ENCODE peak calls at places on chromosomes 6 and 20, in ten cellular contexts. I, F, L, Y, V, S, P, W, G and R are unnamed samples.

GRCh38 chr6:33440649-33441309 is 13.6 kb upstream of the ZBTB9 start:
- DNase-seq in I (no peak), F (no peak), L (no peak), Y (no peak), V (no peak), S (no peak), P (no peak), W (peak; percentile 9), G (no peak), R (no peak)

GRCh38 chr6:137520520-137520919 is 26.3 kb upstream of the OLIG3 start:
- DNase-seq in I (no peak), F (no peak), L (no peak), Y (no peak), V (no peak), S (no peak), P (no peak), W (no peak), G (no peak), R (no peak)

GRCh38 chr6:157648561-157648960 is 174.5 kb upstream of the SNX9 start:
- DNase-seq in I (peak; percentile 91), F (no peak), L (peak; percentile 24), Y (no peak), V (no peak), S (peak; percentile 51), P (no peak), W (no peak), G (no peak), R (no peak)

GRCh38 chr6:119148102-119148824 is 69.8 kb upstream of the FAM184A start:
- DNase-seq in I (peak; percentile 77), F (no peak), L (peak; percentile 90), Y (no peak), V (no peak), S (peak; percentile 82), P (peak; percentile 60), W (peak; percentile 42), G (peak; percentile 28), R (peak; percentile 46)

GRCh38 chr6:36598739-36599318 is 4.7 kb downstream of the SRSF3 start:
- DNase-seq in I (no peak), F (no peak), L (no peak), Y (no peak), V (no peak), S (no peak), P (no peak), W (no peak), G (no peak), R (no peak)

GRCh38 chr6:44254957-44255808 is 2.1 kb downstream of the SLC35B2 start:
- DNase-seq in I (no peak), F (no peak), L (no peak), Y (peak; percentile 63), V (no peak), S (peak; percentile 51), P (peak; percentile 55), W (no peak), G (no peak), R (no peak)

GRCh38 chr6:42279966-42280629 is 62.4 kb upstream of the MRPS10 start:
- DNase-seq in I (peak; percentile 34), F (no peak), L (peak; percentile 19), Y (peak; percentile 63), V (no peak), S (peak; percentile 89), P (no peak), W (no peak), G (no peak), R (no peak)

GRCh38 chr6:15877245-15877644 is 214.4 kb upstream of the DTNBP1 start:
- DNase-seq in I (no peak), F (no peak), L (no peak), Y (no peak), V (no peak), S (no peak), P (no peak), W (no peak), G (no peak), R (no peak)

GRCh38 chr6:145138469-145139185 is 596.7 kb downstream of the EPM2A start:
- DNase-seq in I (no peak), F (no peak), L (no peak), Y (no peak), V (no peak), S (no peak), P (no peak), W (no peak), G (no peak), R (no peak)

GRCh38 chr20:3102575-3103368 is 18.2 kb upstream of the AVP start:
- DNase-seq in I (no peak), F (no peak), L (no peak), Y (no peak), V (no peak), S (no peak), P (no peak), W (no peak), G (no peak), R (no peak)

GRCh38 chr20:60516442-60516841 is 558.2 kb downstream of the CDH26 start:
- DNase-seq in I (no peak), F (no peak), L (no peak), Y (no peak), V (no peak), S (no peak), P (no peak), W (no peak), G (no peak), R (no peak)

GRCh38 chr6:106177786-106178185 is 91.7 kb downstream of the PRDM1 start:
- DNase-seq in I (no peak), F (no peak), L (no peak), Y (no peak), V (no peak), S (no peak), P (no peak), W (no peak), G (no peak), R (no peak)

GRCh38 chr6:44131880-44132279 is 4.5 kb downstream of the TMEM63B start:
- DNase-seq in I (no peak), F (no peak), L (no peak), Y (no peak), V (no peak), S (no peak), P (no peak), W (no peak), G (no peak), R (no peak)

GRCh38 chr6:30787954-30788353 is 43.6 kb upstream of the IER3 start:
- DNase-seq in I (no peak), F (no peak), L (peak; percentile 76), Y (no peak), V (no peak), S (peak; percentile 78), P (no peak), W (no peak), G (peak; percentile 36), R (no peak)

GRCh38 chr6:12233693-12234551 is 56.2 kb upstream of the EDN1 start:
- DNase-seq in I (peak; percentile 83), F (no peak), L (peak; percentile 88), Y (no peak), V (peak; percentile 15), S (peak; percentile 81), P (peak; percentile 84), W (peak; percentile 18), G (no peak), R (no peak)

GRCh38 chr6:125942677-125943527 is 13.7 kb upstream of the HINT3 start:
- DNase-seq in I (peak; percentile 89), F (no peak), L (no peak), Y (no peak), V (no peak), S (peak; percentile 77), P (no peak), W (no peak), G (no peak), R (no peak)

GRCh38 chr20:25076731-25077609 is 5.0 kb downstream of the VSX1 start:
- DNase-seq in I (peak; percentile 70), F (no peak), L (no peak), Y (peak; percentile 57), V (no peak), S (peak; percentile 86), P (peak; percentile 41), W (no peak), G (no peak), R (no peak)

GRCh38 chr6:152897807-152898399 is 84.9 kb downstream of the FBXO5 start:
- DNase-seq in I (peak; percentile 70), F (peak; percentile 89), L (peak; percentile 48), Y (peak; percentile 83), V (peak; percentile 38), S (peak; percentile 79), P (peak; percentile 67), W (peak; percentile 59), G (peak; percentile 67), R (no peak)

GRCh38 chr6:117548797-117549301 is 53.5 kb downstream of the GOPC start:
- DNase-seq in I (peak; percentile 70), F (no peak), L (peak; percentile 87), Y (no peak), V (no peak), S (peak; percentile 35), P (peak; percentile 37), W (no peak), G (no peak), R (no peak)

GRCh38 chr6:56657364-56657763 is 14.7 kb upstream of the DST start:
- DNase-seq in I (no peak), F (no peak), L (no peak), Y (no peak), V (no peak), S (no peak), P (no peak), W (no peak), G (no peak), R (no peak)
- TF ChIP-seq CTCF in I (no peak), F (no peak), L (no peak), Y (no peak), V (no peak), S (no peak), P (no peak), W (no peak), G (no peak), R (no peak)

GRCh38 chr6:3133515-3133914 is 15.0 kb downstream of the BPHL start:
- DNase-seq in I (no peak), F (no peak), L (no peak), Y (no peak), V (no peak), S (no peak), P (no peak), W (no peak), G (no peak), R (no peak)
- TF ChIP-seq CTCF in I (no peak), F (no peak), L (no peak), Y (no peak), V (no peak), S (no peak), P (no peak), W (no peak), G (no peak), R (no peak)

DNA sequence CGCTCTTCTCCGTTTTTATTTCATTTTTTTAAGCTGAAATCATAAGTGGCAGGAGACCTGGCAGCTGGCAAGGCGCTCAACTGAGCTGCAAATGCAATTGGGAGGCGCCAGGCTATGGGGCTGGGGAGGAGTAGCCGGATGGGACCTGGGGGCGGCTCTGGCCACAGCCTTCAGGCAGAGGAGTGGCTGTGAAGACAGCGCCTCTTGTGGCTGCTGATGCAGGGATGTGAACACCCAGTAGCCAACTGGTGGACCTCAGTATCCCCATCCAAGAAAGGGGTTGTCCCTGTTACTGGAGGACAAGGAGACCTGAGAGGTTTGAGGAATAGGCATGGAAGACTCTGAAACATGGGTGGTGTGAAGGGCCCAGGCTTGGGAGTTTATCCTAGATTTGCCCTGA is 12.6 kb downstream of the KCNK17 start:
- DNase-seq in I (no peak), F (peak; percentile 52), L (no peak), Y (no peak), V (no peak), S (peak; percentile 42), P (peak; percentile 31), W (no peak), G (no peak), R (no peak)
- TF ChIP-seq CTCF in I (no peak), F (peak; percentile 46), L (peak; percentile 32), Y (peak; percentile 27), V (no peak), S (peak; percentile 17), P (peak; percentile 57), W (no peak), G (no peak), R (peak; percentile 23)

GRCh38 chr6:121791396-121792315 is 356.2 kb downstream of the GJA1 start:
- DNase-seq in I (no peak), F (no peak), L (no peak), Y (no peak), V (no peak), S (no peak), P (no peak), W (no peak), G (no peak), R (no peak)
- TF ChIP-seq CTCF in I (peak; percentile 8), F (peak; percentile 12), L (peak; percentile 5), Y (no peak), V (no peak), S (no peak), P (no peak), W (no peak), G (no peak), R (no peak)